ENCODE peak calls at places on chromosomes 6 and 20, in five cellular contexts. J, W, I, B and V are unnamed samples. For H3K4me1 and H3K36me3, the result is how much of the 10 kb centered on the place peaks cover.

GRCh38 chr6:158818008-158818579 is 1.1 kb downstream of the EZR start:
- DNase-seq in J (peak), I (peak), B (peak), W (peak), V (no peak)

GRCh38 chr6:110322151-110323003 is 35.8 kb downstream of the METTL24 start:
- DNase-seq in I (no peak), W (no peak), B (no peak), J (no peak), V (no peak)

GRCh38 chr6:52994031-52994788 is 874 bp downstream of the GSTA4 start:
- DNase-seq in B (peak), I (peak), J (peak), W (peak), V (no peak)

GRCh38 chr6:24497254-24497989 is 2.7 kb downstream of the ALDH5A1 start:
- DNase-seq in B (no peak), J (no peak), W (no peak), I (no peak), V (no peak)

GRCh38 chr6:165858571-165858970 is 195.5 kb upstream of the PDE10A start:
- DNase-seq in J (no peak), I (no peak), W (no peak), B (no peak), V (no peak)

GRCh38 chr20:819680-820327 is 13.7 kb upstream of the FAM110A start:
- DNase-seq in W (no peak), J (no peak), B (no peak), I (no peak), V (no peak)

GRCh38 chr20:7828437-7828836 is 111.8 kb downstream of the HAO1 start:
- DNase-seq in J (no peak), W (no peak), B (no peak), I (no peak), V (no peak)

GRCh38 chr20:61117725-61118124 is 134.3 kb upstream of the CDH4 start:
- DNase-seq in B (no peak), W (no peak), J (peak), I (no peak), V (no peak)

GRCh38 chr6:163577404-163577803 is 162.9 kb downstream of the QKI start:
- DNase-seq in W (no peak), J (no peak), B (no peak), I (no peak), V (no peak)

GRCh38 chr6:26045046-26045938 is 41.9 kb upstream of the HFE start:
- DNase-seq in B (peak), I (peak), W (peak), J (peak), V (no peak)

GRCh38 chr6:145962581-145962980 is 1.6 kb downstream of the SHPRH start:
- DNase-seq in B (no peak), J (no peak), W (no peak), I (no peak), V (no peak)

GRCh38 chr6:46491201-46491788 is at the start of gene RCAN2:
- DNase-seq in B (peak), I (peak), W (peak), J (peak), V (peak)

GRCh38 chr20:10414982-10415650 is 18.9 kb downstream of the MKKS start:
- DNase-seq in W (no peak), J (peak), I (peak), B (peak), V (no peak)

GRCh38 chr6:158170656-158171081 is 2.5 kb downstream of the GTF2H5 start:
- DNase-seq in B (peak), J (peak), I (no peak), W (no peak), V (no peak)

GRCh38 chr6:169388767-169389166 is 135.1 kb upstream of the THBS2 start:
- DNase-seq in I (no peak), B (no peak), J (no peak), W (no peak), V (no peak)

GRCh38 chr6:54467384-54467783 is 159.1 kb downstream of the TINAG start:
- DNase-seq in J (peak), B (no peak), I (no peak), W (no peak), V (no peak)

GRCh38 chr20:23881371-23881770 is 1.8 kb upstream of the CST5 start:
- DNase-seq in W (no peak), B (no peak), J (no peak), I (no peak), V (no peak)

GRCh38 chr20:10603971-10604864 is 69.6 kb downstream of the JAG1 start:
- DNase-seq in I (peak), W (peak), B (peak), J (peak), V (no peak)

GRCh38 chr20:10502098-10502526 is 67.0 kb downstream of the SLX4IP start:
- DNase-seq in B (no peak), W (no peak), I (no peak), J (no peak), V (no peak)

GRCh38 chr6:7137335-7138106 is 29.8 kb downstream of the RREB1 start:
- DNase-seq in J (peak), B (peak), I (no peak), W (peak), V (no peak)

GRCh38 chr6:42190784-42191183 is 4.0 kb downstream of the GUCA1B start:
- DNase-seq in J (peak), W (no peak), I (no peak), B (no peak), V (no peak)

GRCh38 chr20:23227976-23228375 is 122.6 kb upstream of the NXT1 start:
- DNase-seq in J (peak), I (no peak), B (no peak), W (no peak), V (no peak)

GRCh38 chr6:149139782-149140136 is 177.8 kb upstream of the TAB2 start:
- DNase-seq in W (no peak), B (no peak), J (no peak), I (no peak), V (no peak)

GRCh38 chr20:32336918-32337347 is 21.2 kb upstream of the ASXL1 start:
- DNase-seq in I (no peak), B (peak), W (no peak), J (peak), V (no peak)

GRCh38 chr20:31824125-31824485 is 4.9 kb downstream of the MYLK2 start:
- DNase-seq in B (no peak), J (no peak), I (no peak), W (no peak), V (no peak)

GRCh38 chr20:12166053-12166717 is 248.5 kb downstream of the BTBD3 start:
- DNase-seq in I (no peak), J (peak), B (no peak), W (peak), V (no peak)

GRCh38 chr20:50335105-50335504 is 144.5 kb downstream of the CEBPB start:
- DNase-seq in I (peak), J (peak), B (peak), W (no peak), V (peak)

GRCh38 chr6:11280394-11280793 is 47.9 kb upstream of the NEDD9 start:
- DNase-seq in W (no peak), J (no peak), B (no peak), I (no peak), V (no peak)

GRCh38 chr6:50821431-50822077 is 2.9 kb downstream of the TFAP2B start:
- DNase-seq in B (no peak), J (no peak), I (no peak), W (no peak), V (no peak)
- H3K4me3 ChIP-seq in B (no peak), J (no peak), I (no peak), W (no peak), V (no peak)

GRCh38 chr6:87161299-87161698 is 5.9 kb downstream of the ZNF292 start:
- DNase-seq in J (no peak), W (no peak), B (no peak), I (no peak), V (no peak)
- H3K4me1 ChIP-seq in J (under half), W (half or more), B (under half), I (under half), V (under half)

DNA sequence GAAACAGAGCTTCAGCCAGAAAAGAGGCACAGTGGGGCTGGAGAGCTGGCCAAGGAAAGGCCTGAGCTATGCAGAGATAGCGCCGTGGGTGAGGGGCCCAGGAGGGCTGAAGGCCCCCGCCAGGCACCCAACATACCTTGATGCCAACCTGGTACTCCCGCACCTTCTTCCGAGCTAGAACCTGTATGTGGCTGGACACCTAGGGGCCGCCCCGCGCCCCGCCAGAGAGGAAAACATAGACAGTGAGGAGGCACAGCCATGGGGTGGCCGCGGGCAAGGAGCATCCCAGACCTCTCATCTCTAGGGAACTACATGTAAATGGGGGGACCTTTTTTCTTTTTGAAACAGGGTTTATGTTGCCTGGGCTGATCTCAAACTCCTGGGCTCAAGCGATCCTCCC is 12.0 kb downstream of the RPL10A start:
- DNase-seq in I (no peak), J (no peak), B (no peak), W (no peak), V (no peak)
- H3K36me3 ChIP-seq in I (under half), J (under half), B (under half), W (half or more), V (under half)

GRCh38 chr20:4441871-4442270 is 279.8 kb upstream of the PRND start:
- DNase-seq in W (no peak), I (no peak), B (no peak), J (no peak), V (no peak)
- H3K4me3 ChIP-seq in W (no peak), I (no peak), B (no peak), J (no peak), V (no peak)

GRCh38 chr20:38147751-38148150 is 17.3 kb downstream of the TGM2 start:
- DNase-seq in I (no peak), W (no peak), J (no peak), B (no peak), V (no peak)
- H3K4me1 ChIP-seq in I (under half), W (half or more), J (under half), B (half or more), V (under half)

GRCh38 chr6:131696956-131697355 is 4.2 kb downstream of the OR2A4 start:
- DNase-seq in J (no peak), B (no peak), W (no peak), I (no peak), V (no peak)
- H3K36me3 ChIP-seq in J (under half), B (under half), W (under half), I (under half), V (under half)

DNA sequence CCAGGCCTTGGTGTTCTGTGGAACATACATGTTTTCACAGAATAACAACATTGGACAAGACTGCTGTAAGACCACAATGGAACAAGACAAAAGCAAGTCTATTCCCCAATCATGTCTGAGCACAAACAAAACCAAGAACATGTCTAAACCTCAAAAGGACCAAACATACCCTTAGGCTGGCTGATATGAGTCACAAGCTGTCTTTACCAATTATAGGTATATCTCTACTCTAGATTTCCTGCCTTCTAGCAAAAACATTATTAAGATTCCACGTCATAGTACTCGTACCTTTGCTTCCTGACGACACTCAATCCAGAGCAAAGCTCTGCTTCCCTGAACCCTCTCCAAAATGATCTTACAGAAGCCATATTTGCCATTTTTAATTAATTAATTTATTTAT is 15.4 kb upstream of the L3MBTL1 start:
- DNase-seq in B (no peak), J (peak), I (no peak), W (no peak), V (no peak)
- H3K4me3 ChIP-seq in B (no peak), J (no peak), I (no peak), W (no peak), V (no peak)

GRCh38 chr6:106702451-106703110 is 73.2 kb downstream of the QRSL1 start:
- DNase-seq in J (no peak), B (no peak), W (no peak), I (no peak), V (no peak)

GRCh38 chr6:106704327-106704726 is 74.9 kb downstream of the QRSL1 start:
- DNase-seq in W (no peak), B (no peak), J (no peak), I (no peak), V (no peak)

GRCh38 chr6:106700581-106700980 is 71.2 kb downstream of the QRSL1 start:
- DNase-seq in J (no peak), B (no peak), I (no peak), W (no peak), V (no peak)

GRCh38 chr6:106705156-106705555 is 75.8 kb downstream of the QRSL1 start:
- DNase-seq in J (no peak), B (no peak), I (no peak), W (no peak), V (no peak)

DNA sequence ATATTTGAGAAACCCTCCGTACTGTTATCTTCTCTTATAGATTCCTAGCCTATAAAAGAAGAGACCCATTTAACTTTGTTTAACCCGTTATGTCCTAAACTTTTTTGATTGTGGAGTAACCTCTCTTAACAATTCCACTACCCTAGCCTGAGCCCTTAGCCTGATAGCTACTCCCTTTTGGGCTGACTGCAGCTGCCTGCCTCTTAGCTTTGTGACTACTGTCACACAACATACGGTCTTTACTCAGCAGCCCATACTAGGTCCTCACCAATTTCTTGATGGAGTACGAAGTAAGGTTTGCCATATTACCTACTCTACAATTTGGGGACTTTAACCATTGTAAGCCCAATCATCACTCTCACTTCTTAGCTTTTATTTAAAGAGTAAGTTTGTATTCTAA is 72.7 kb downstream of the QRSL1 start:
- DNase-seq in W (no peak), I (no peak), J (no peak), B (no peak), V (no peak)
- H3K4me1 ChIP-seq in W (under half), I (under half), J (under half), B (under half), V (under half)

GRCh38 chr6:83155794-83156193 is 37.3 kb downstream of the PGM3 start:
- DNase-seq in W (no peak), B (no peak), J (no peak), I (no peak), V (no peak)
- H3K36me3 ChIP-seq in W (half or more), B (under half), J (under half), I (under half), V (under half)

DNA sequence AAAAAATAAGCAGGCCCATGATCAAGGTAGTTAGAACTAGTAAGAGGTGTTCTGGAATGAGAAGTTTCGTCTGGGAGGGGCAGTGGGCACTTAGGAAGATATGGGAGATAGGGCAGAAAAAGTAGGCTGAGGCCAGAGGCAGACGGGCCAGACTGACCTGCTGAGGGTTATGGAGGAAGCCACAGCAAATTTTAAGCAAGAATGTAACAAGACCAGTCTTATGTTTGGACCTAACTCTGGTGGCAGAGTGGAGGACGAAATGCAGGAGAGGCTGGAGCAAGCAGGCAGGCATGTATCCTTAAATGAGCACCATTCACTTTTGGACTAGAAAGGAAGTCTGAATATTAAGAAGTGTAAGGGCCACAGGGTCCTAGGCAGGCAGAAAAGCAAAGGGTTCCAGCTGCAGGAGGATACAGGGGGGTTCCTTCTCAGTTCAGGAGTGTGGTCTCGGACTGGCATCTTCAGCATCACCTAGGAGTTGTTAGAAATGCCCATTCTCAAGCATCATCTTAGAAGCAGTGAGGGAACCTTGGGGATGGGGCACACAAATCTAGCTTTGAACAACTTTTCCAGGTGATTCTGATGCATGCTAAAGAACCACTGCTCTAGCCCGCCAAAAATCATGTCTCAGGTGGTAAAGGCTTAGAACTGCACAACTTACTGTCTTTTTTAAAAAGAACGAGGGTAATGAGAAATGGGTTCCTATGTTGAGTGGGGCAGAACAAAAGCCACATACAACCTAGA is 1.7 kb upstream of the DSTN start:
- DNase-seq in I (no peak), J (no peak), B (peak), W (no peak), V (no peak)
- H3K4me3 ChIP-seq in I (no peak), J (peak), B (peak), W (peak), V (peak)